ENCODE peak calls at places on chromosomes 4 and X, in five cellular contexts. B is stimulated activated CD8-positive, alpha-beta memory T cell treated with anti-CD3 and anti-CD28 coated beads, Interleukin-15, amount 100 ng/mL, for 1 hour; P is DMS153; Z is stromal cell of bone marrow; E is cardiac septum. Y is an unnamed sample.
A peak's percentile ranks its signal among the peaks of the same experiment; 100 is the strongest.

GRCh38 chr4:175034986-175035705 is 117.0 kb downstream of the ADAM29 start:
- DNase-seq in B (no peak), P (no peak), Z (no peak), E (no peak), Y (no peak)

GRCh38 chrX:17042046-17042445 is 95.6 kb downstream of the REPS2 start:
- DNase-seq in B (no peak), P (no peak), Z (no peak), E (no peak), Y (no peak)

GRCh38 chrX:31092970-31093638 is 21.3 kb upstream of the FTHL17 start:
- DNase-seq in B (no peak), P (no peak), Z (no peak), E (no peak), Y (no peak)

GRCh38 chrX:9902651-9903050 is 64.5 kb upstream of the CLDN34 start:
- DNase-seq in B (no peak), P (no peak), Z (peak; percentile 18), E (no peak), Y (no peak)

GRCh38 chr4:149765630-149766029 is 50.0 kb downstream of the IQCM start:
- DNase-seq in B (no peak), P (no peak), Z (peak; percentile 60), E (no peak), Y (no peak)

GRCh38 chrX:13092455-13092941 is 48.1 kb upstream of the FAM9C start:
- DNase-seq in B (peak; percentile 37), P (no peak), Z (no peak), E (no peak), Y (no peak)

GRCh38 chrX:148049441-148049840 is 68.3 kb downstream of the FMR1NB start:
- DNase-seq in B (no peak), P (no peak), Z (peak; percentile 13), E (no peak), Y (no peak)

GRCh38 chrX:126137899-126138298 is 28.2 kb downstream of the DCAF12L2 start:
- DNase-seq in B (no peak), P (no peak), Z (no peak), E (no peak), Y (no peak)

Y was measured in mesenteric fat pad.